ENCODE peak calls at places on chromosomes 16 and 17, in seven cellular contexts. Y, F, I, Q, C, H and B are unnamed samples.

GRCh38 chr16:77404823-77405222 is 30.0 kb downstream of the ADAMTS18 start:
- DNase-seq in F (no peak), H (no peak), Q (no peak), I (no peak), C (peak; percentile 11), Y (no peak), B (no peak)

GRCh38 chr17:3913531-3914318 is 2.5 kb downstream of the P2RX1 start:
- DNase-seq in C (peak; percentile 84), Y (peak; percentile 72), I (peak; percentile 54), Q (peak; percentile 85), H (peak; percentile 91), F (peak; percentile 83), B (peak; percentile 85)

GRCh38 chr17:15414502-15415348 is 52.7 kb downstream of the CDRT4 start:
- DNase-seq in Q (no peak), I (no peak), F (no peak), C (peak; percentile 13), Y (no peak), H (no peak), B (no peak)

GRCh38 chr17:63571632-63572310 is 21.5 kb downstream of the DCAF7 start:
- DNase-seq in C (no peak), F (no peak), Q (no peak), Y (peak; percentile 60), I (no peak), H (no peak), B (peak; percentile 80)

GRCh38 chr16:525520-526180 is 1.9 kb upstream of the CAPN15 start:
- DNase-seq in Y (peak; percentile 88), F (no peak), C (no peak), I (peak; percentile 57), H (no peak), Q (peak; percentile 84), B (peak; percentile 98)

GRCh38 chr16:10988164-10988803 is 43.9 kb downstream of the CLEC16A start:
- DNase-seq in I (no peak), C (peak; percentile 35), F (peak; percentile 57), H (no peak), Y (peak; percentile 6), Q (no peak), B (peak; percentile 27)

GRCh38 chr16:27330542-27330941 is 16.8 kb downstream of the IL4R start:
- DNase-seq in F (no peak), C (no peak), I (no peak), Q (peak; percentile 52), Y (no peak), H (no peak), B (peak; percentile 96)

GRCh38 chr17:40437095-40437732 is 6.0 kb upstream of the IGFBP4 start:
- DNase-seq in C (no peak), Y (no peak), Q (no peak), I (no peak), H (no peak), F (no peak), B (no peak)

GRCh38 chr17:70013911-70014310 is 61.1 kb upstream of the KCNJ16 start:
- DNase-seq in C (no peak), Y (no peak), Q (no peak), H (no peak), F (no peak), I (no peak), B (no peak)

GRCh38 chr16:85311741-85312140 is 199.5 kb upstream of the CIBAR2 start:
- DNase-seq in C (no peak), H (no peak), Q (no peak), F (no peak), I (no peak), Y (no peak), B (no peak)
- TF ChIP-seq EZH2phosphoT487 in C (no peak), H (no peak), Q (no peak), F (no peak), I (no peak), Y (no peak), B (no peak)

DNA sequence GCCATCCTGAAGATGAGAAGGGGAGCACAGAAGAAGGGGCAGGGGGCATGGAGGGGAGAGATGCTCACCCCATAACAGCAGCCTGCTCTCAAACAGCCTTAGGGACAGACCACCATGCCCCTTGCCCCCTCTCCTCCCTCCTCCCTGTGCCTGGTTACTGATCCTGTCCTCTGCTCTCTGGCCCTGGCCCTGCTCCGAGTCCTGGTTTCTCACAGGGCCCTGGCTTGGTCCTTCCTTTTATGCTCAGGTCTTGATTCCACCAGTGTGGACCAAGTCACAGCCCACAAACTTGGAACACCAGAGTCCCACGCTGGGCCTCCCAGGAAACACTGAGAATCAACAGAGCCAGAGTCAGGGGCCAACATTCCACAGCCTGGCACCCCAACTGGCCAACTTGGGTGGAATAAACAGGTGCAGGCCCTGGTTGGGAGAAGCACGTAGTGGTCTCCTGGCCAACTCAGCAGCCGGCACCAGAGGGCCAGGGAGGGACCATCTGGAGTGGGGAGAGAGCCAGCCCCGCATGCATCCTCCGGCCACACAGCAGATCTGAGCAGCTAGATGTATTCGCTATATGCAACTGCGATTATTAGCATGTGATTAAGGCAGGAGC is 44.9 kb upstream of the CDC42EP4 start:
- DNase-seq in Y (no peak), H (peak; percentile 80), I (no peak), F (no peak), Q (no peak), C (no peak), B (no peak)
- H3K27ac ChIP-seq in Y (no peak overlapping the region), H (no peak overlapping the region), I (no peak overlapping the region), F (no peak overlapping the region), Q (no peak overlapping the region), C (no peak overlapping the region), B (no peak overlapping the region)

GRCh38 chr16:85532147-85532546 is 81.0 kb upstream of the GSE1 start:
- DNase-seq in Y (no peak), I (no peak), C (no peak), Q (no peak), H (no peak), F (no peak), B (no peak)

GRCh38 chr16:85529489-85530369 is 83.4 kb upstream of the GSE1 start:
- DNase-seq in Q (no peak), I (no peak), H (peak; percentile 73), F (peak; percentile 42), Y (no peak), C (no peak), B (no peak)

GRCh38 chr16:85530370-85530739 is 82.8 kb upstream of the GSE1 start:
- DNase-seq in F (no peak), H (no peak), I (no peak), C (no peak), Q (no peak), Y (no peak), B (no peak)

GRCh38 chr16:85528528-85529387 is 84.4 kb upstream of the GSE1 start:
- DNase-seq in Q (no peak), H (peak; percentile 70), Y (no peak), C (no peak), F (peak; percentile 45), I (no peak), B (no peak)

DNA sequence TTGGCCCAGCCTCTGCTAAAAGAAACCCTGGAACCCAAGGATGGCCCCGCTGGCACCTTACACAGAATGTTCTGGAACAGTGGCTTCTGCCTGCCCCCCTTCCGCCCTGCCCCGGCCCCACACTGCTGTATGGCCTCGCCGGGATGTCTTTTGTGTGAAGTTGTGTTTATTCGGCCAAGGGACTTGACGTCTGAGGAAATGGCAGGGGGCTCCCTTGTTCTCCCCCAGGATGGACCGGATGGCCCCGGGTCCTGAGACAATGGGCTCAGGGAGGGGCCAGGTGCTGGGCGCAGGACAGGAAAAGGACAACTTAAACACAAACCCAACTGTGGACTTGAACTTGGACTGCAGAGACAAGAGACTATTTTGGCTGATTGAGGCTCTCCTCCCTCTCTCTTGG is 81.6 kb upstream of the GSE1 start:
- DNase-seq in Y (no peak), Q (no peak), C (no peak), F (no peak), H (no peak), I (no peak), B (no peak)
- H3K4me2 ChIP-seq in Y (no peak overlapping the region), Q (no peak overlapping the region), C (no peak overlapping the region), F (no peak overlapping the region), H (no peak overlapping the region), I (no peak overlapping the region), B (no peak overlapping the region)

GRCh38 chr17:2190014-2190413 is 113.6 kb downstream of the SMG6 start:
- DNase-seq in C (no peak), Q (no peak), I (no peak), F (no peak), Y (peak; percentile 53), H (no peak), B (peak; percentile 57)
- TF ChIP-seq EZH2phosphoT487 in C (no peak), Q (no peak), I (no peak), F (no peak), Y (no peak), H (no peak), B (no peak)

GRCh38 chr17:67312265-67312664 is 54.1 kb downstream of the PSMD12 start:
- DNase-seq in C (no peak), Y (no peak), Q (no peak), I (no peak), H (no peak), F (no peak), B (no peak)
- H3K27ac ChIP-seq in C (no peak overlapping the region), Y (no peak overlapping the region), Q (no peak overlapping the region), I (no peak overlapping the region), H (no peak overlapping the region), F (no peak overlapping the region), B (no peak overlapping the region)

GRCh38 chr17:66200685-66201092 is 8.8 kb upstream of the CEP112 start:
- DNase-seq in Y (peak; percentile 82), C (peak; percentile 76), H (peak; percentile 75), I (peak; percentile 89), Q (peak; percentile 79), F (peak; percentile 80), B (peak; percentile 74)
- H3K4me2 ChIP-seq in Y (peak overlapping the region; percentile 48), C (no peak overlapping the region), H (no peak overlapping the region), I (peak overlapping the region; percentile 18), Q (no peak overlapping the region), F (no peak overlapping the region), B (no peak overlapping the region)

DNA sequence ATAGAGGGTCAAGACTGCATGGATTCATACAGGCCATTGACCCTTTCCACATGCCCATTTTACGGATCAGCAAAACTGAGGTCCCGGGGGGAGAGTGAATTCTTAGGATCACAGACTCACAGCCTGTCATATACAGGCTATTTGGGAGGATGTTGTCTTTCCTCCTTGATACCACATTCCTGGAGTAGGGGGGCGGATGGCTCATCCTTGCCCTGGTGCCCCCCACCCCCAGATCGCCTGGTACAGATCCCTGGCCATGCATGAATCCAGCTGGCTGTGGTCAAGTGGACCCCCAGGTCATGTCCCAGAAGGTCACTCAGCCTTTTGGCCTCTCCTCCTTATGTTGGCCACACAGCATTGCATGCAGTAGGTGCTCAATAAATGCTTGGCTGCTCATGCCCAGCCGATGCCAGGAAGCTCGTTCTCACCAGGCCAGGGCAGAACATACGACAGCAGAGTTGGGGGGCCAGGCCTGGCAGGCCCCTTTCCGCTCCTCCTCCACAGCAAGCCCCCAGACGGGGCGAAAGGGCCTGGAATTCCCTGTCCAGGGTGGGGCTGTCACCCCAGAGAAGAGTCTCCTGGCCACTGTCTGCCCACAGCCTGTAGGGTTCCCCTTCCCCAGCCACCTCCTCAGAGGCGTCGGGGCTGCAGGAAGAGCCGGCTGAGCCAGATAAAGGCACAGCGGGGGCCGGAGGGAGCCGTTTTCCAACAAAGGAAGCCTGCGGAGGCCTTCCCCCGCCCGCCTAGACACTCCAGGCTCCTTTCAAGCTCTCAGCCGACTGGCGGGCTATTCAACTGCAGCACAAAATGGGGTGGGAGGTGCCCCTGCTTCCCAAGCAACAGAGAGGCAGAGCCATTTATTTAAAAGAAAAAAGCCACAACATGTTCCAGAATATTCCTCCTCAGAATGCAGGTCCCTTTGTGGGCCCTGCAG is 215.7 kb upstream of the CIBAR2 start:
- DNase-seq in I (peak; percentile 39), C (peak; percentile 96), Y (no peak), H (no peak), Q (peak; percentile 74), F (peak; percentile 99), B (no peak)
- TF ChIP-seq EZH2phosphoT487 in I (no peak), C (no peak), Y (no peak), H (no peak), Q (no peak), F (no peak), B (no peak)